ENCODE peak calls at places on chromosomes 3 and 15, in seven cellular contexts. One of them, this sample, is unnamed. For H3K36me3, the result is how much of the 10 kb centered on the place peaks cover.

GRCh38 chr3:77599948-77600347 is 560.0 kb downstream of the ROBO2 start:
- DNase-seq in SK-N-MC: no peak
- DNase-seq in pancreas: no peak
- DNase-seq in left lung: no peak
- DNase-seq in mesenchymal stem cell: no peak
- DNase-seq in endodermal cell: no peak
- DNase-seq in CD8-positive, alpha-beta T cell: no peak
- DNase-seq in this sample: no peak

GRCh38 chr15:48332642-48333034 is 1.4 kb downstream of the DUT start:
- DNase-seq in SK-N-MC: no peak
- DNase-seq in pancreas: no peak
- DNase-seq in left lung: no peak
- DNase-seq in mesenchymal stem cell: no peak
- DNase-seq in endodermal cell: no peak
- DNase-seq in CD8-positive, alpha-beta T cell: no peak
- DNase-seq in this sample: no peak

GRCh38 chr15:37078000-37078399 is 22.3 kb downstream of the MEIS2 start:
- DNase-seq in SK-N-MC: no peak
- DNase-seq in pancreas: no peak
- DNase-seq in left lung: no peak
- DNase-seq in mesenchymal stem cell: no peak
- DNase-seq in endodermal cell: no peak
- DNase-seq in CD8-positive, alpha-beta T cell: no peak
- DNase-seq in this sample: no peak

GRCh38 chr15:100170280-100170654 is 171.5 kb downstream of the ADAMTS17 start:
- DNase-seq in SK-N-MC: no peak
- DNase-seq in pancreas: no peak
- DNase-seq in left lung: no peak
- DNase-seq in mesenchymal stem cell: no peak
- DNase-seq in endodermal cell: peak
- DNase-seq in CD8-positive, alpha-beta T cell: no peak
- DNase-seq in this sample: no peak

GRCh38 chr3:192933779-192934456 is 16.3 kb upstream of the MB21D2 start:
- DNase-seq in SK-N-MC: no peak
- DNase-seq in pancreas: no peak
- DNase-seq in left lung: no peak
- DNase-seq in mesenchymal stem cell: peak
- DNase-seq in endodermal cell: no peak
- DNase-seq in CD8-positive, alpha-beta T cell: no peak
- DNase-seq in this sample: no peak

GRCh38 chr3:46090161-46090591 is 62.9 kb upstream of the XCR1 start:
- DNase-seq in SK-N-MC: no peak
- DNase-seq in pancreas: no peak
- DNase-seq in left lung: no peak
- DNase-seq in mesenchymal stem cell: peak
- DNase-seq in endodermal cell: no peak
- DNase-seq in CD8-positive, alpha-beta T cell: no peak
- DNase-seq in this sample: no peak

GRCh38 chr15:52082197-52083036 is 30.2 kb downstream of the BCL2L10 start:
- DNase-seq in SK-N-MC: no peak
- DNase-seq in pancreas: no peak
- DNase-seq in left lung: no peak
- DNase-seq in mesenchymal stem cell: peak
- DNase-seq in endodermal cell: no peak
- DNase-seq in CD8-positive, alpha-beta T cell: no peak
- DNase-seq in this sample: no peak

GRCh38 chr15:32857732-32858131 is 139.9 kb downstream of the GREM1 start:
- DNase-seq in SK-N-MC: no peak
- DNase-seq in pancreas: no peak
- DNase-seq in left lung: no peak
- DNase-seq in mesenchymal stem cell: no peak
- DNase-seq in endodermal cell: no peak
- DNase-seq in CD8-positive, alpha-beta T cell: no peak
- DNase-seq in this sample: no peak

GRCh38 chr3:118932822-118933558 is 101.7 kb downstream of the IGSF11 start:
- DNase-seq in SK-N-MC: no peak
- DNase-seq in pancreas: no peak
- DNase-seq in left lung: peak
- DNase-seq in mesenchymal stem cell: no peak
- DNase-seq in endodermal cell: no peak
- DNase-seq in CD8-positive, alpha-beta T cell: no peak
- DNase-seq in this sample: no peak

GRCh38 chr15:36428102-36428845 is 151.2 kb upstream of the CDIN1 start:
- DNase-seq in SK-N-MC: no peak
- DNase-seq in pancreas: no peak
- DNase-seq in left lung: no peak
- DNase-seq in mesenchymal stem cell: peak
- DNase-seq in endodermal cell: peak
- DNase-seq in CD8-positive, alpha-beta T cell: no peak
- DNase-seq in this sample: peak

GRCh38 chr15:82895983-82896382 is 56.5 kb downstream of the HOMER2 start:
- DNase-seq in SK-N-MC: no peak
- DNase-seq in pancreas: no peak
- DNase-seq in left lung: no peak
- DNase-seq in mesenchymal stem cell: no peak
- DNase-seq in endodermal cell: no peak
- DNase-seq in CD8-positive, alpha-beta T cell: no peak
- DNase-seq in this sample: no peak

GRCh38 chr3:132006605-132007204 is 28.1 kb downstream of the CPNE4 start:
- DNase-seq in SK-N-MC: no peak
- DNase-seq in pancreas: no peak
- DNase-seq in left lung: peak
- DNase-seq in mesenchymal stem cell: peak
- DNase-seq in endodermal cell: peak
- DNase-seq in CD8-positive, alpha-beta T cell: no peak
- DNase-seq in this sample: peak

GRCh38 chr3:196988241-196989029 is 19.8 kb upstream of the PIGZ start:
- DNase-seq in SK-N-MC: no peak
- DNase-seq in pancreas: no peak
- DNase-seq in left lung: no peak
- DNase-seq in mesenchymal stem cell: no peak
- DNase-seq in endodermal cell: peak
- DNase-seq in CD8-positive, alpha-beta T cell: no peak
- DNase-seq in this sample: no peak

GRCh38 chr15:98856540-98856907 is 151.1 kb downstream of the PGPEP1L start:
- DNase-seq in SK-N-MC: no peak
- DNase-seq in pancreas: no peak
- DNase-seq in left lung: no peak
- DNase-seq in mesenchymal stem cell: peak
- DNase-seq in endodermal cell: no peak
- DNase-seq in CD8-positive, alpha-beta T cell: no peak
- DNase-seq in this sample: no peak

GRCh38 chr3:160319322-160319721 is 79.7 kb downstream of the IFT80 start:
- DNase-seq in SK-N-MC: no peak
- DNase-seq in pancreas: no peak
- DNase-seq in left lung: no peak
- DNase-seq in mesenchymal stem cell: no peak
- DNase-seq in endodermal cell: no peak
- DNase-seq in CD8-positive, alpha-beta T cell: no peak
- DNase-seq in this sample: no peak

GRCh38 chr3:128813003-128813564 is 66.3 kb upstream of the ACAD9 start:
- DNase-seq in SK-N-MC: no peak
- DNase-seq in pancreas: no peak
- DNase-seq in left lung: no peak
- DNase-seq in mesenchymal stem cell: no peak
- DNase-seq in endodermal cell: no peak
- DNase-seq in CD8-positive, alpha-beta T cell: no peak
- DNase-seq in this sample: no peak

GRCh38 chr3:128818186-128818787 is 61.1 kb upstream of the ACAD9 start:
- DNase-seq in SK-N-MC: no peak
- DNase-seq in pancreas: no peak
- DNase-seq in left lung: no peak
- DNase-seq in mesenchymal stem cell: no peak
- DNase-seq in endodermal cell: no peak
- DNase-seq in CD8-positive, alpha-beta T cell: no peak
- DNase-seq in this sample: no peak

GRCh38 chr3:128814514-128815317 is 64.7 kb upstream of the ACAD9 start:
- DNase-seq in SK-N-MC: no peak
- DNase-seq in pancreas: no peak
- DNase-seq in left lung: no peak
- DNase-seq in mesenchymal stem cell: no peak
- DNase-seq in endodermal cell: no peak
- DNase-seq in CD8-positive, alpha-beta T cell: no peak
- DNase-seq in this sample: no peak

GRCh38 chr3:128820252-128820839 is 59.1 kb upstream of the ACAD9 start:
- DNase-seq in SK-N-MC: no peak
- DNase-seq in pancreas: no peak
- DNase-seq in left lung: no peak
- DNase-seq in mesenchymal stem cell: no peak
- DNase-seq in endodermal cell: no peak
- DNase-seq in CD8-positive, alpha-beta T cell: no peak
- DNase-seq in this sample: no peak

DNA sequence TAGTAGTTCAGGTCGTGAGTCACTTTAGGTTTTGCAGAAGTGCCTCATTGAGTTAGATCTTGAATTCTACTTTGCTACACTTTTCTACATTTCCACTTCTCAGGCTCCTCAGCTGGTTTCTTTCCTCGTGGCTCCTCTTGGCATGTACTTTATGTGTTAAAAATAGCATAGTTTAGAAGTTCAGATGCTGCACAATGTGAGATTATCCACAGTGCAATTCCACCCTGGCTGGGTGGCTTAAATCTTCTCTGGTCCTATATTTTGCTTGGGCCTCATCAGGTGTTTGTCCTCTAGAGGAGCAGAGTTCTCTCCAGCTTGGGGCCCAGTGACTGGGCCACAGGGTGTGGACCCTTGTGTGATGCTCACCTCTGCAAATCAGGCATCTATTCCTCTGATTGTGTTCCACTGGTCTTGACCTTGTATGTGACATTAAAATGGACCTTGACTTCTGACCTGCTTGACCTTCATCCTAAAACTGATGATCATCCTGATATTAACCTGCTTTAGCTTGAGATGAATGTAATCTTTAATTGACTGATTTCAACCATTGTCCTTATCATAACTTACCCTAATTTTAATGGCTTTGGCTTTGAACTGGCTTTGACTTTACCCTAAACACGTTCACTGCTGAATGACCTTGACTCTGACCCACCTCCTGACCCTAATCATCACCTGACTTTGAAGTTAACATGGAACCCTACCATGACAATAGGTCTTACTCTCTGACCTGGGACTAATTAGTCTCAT is 63.9 kb upstream of the ACAD9 start:
- DNase-seq in SK-N-MC: no peak
- DNase-seq in pancreas: no peak
- DNase-seq in left lung: no peak
- DNase-seq in mesenchymal stem cell: no peak
- DNase-seq in endodermal cell: no peak
- DNase-seq in CD8-positive, alpha-beta T cell: no peak
- DNase-seq in this sample: no peak
- H3K36me3 ChIP-seq in SK-N-MC: half or more
- H3K36me3 ChIP-seq in pancreas: under half
- H3K36me3 ChIP-seq in left lung: half or more
- H3K36me3 ChIP-seq in mesenchymal stem cell: half or more
- H3K36me3 ChIP-seq in endodermal cell: half or more
- H3K36me3 ChIP-seq in CD8-positive, alpha-beta T cell: under half
- H3K36me3 ChIP-seq in this sample: under half

GRCh38 chr3:58122936-58123700 is 87.7 kb downstream of the DNASE1L3 start:
- DNase-seq in SK-N-MC: no peak
- DNase-seq in pancreas: no peak
- DNase-seq in left lung: no peak
- DNase-seq in mesenchymal stem cell: no peak
- DNase-seq in endodermal cell: no peak
- DNase-seq in CD8-positive, alpha-beta T cell: no peak
- DNase-seq in this sample: no peak

GRCh38 chr3:58120075-58120812 is 90.5 kb downstream of the DNASE1L3 start:
- DNase-seq in SK-N-MC: no peak
- DNase-seq in pancreas: no peak
- DNase-seq in left lung: no peak
- DNase-seq in mesenchymal stem cell: no peak
- DNase-seq in endodermal cell: no peak
- DNase-seq in CD8-positive, alpha-beta T cell: no peak
- DNase-seq in this sample: no peak

GRCh38 chr3:58119221-58119620 is 91.6 kb downstream of the DNASE1L3 start:
- DNase-seq in SK-N-MC: no peak
- DNase-seq in pancreas: no peak
- DNase-seq in left lung: no peak
- DNase-seq in mesenchymal stem cell: no peak
- DNase-seq in endodermal cell: no peak
- DNase-seq in CD8-positive, alpha-beta T cell: no peak
- DNase-seq in this sample: no peak

GRCh38 chr3:58124387-58124786 is 86.4 kb downstream of the DNASE1L3 start:
- DNase-seq in SK-N-MC: no peak
- DNase-seq in pancreas: no peak
- DNase-seq in left lung: no peak
- DNase-seq in mesenchymal stem cell: no peak
- DNase-seq in endodermal cell: no peak
- DNase-seq in CD8-positive, alpha-beta T cell: no peak
- DNase-seq in this sample: no peak

DNA sequence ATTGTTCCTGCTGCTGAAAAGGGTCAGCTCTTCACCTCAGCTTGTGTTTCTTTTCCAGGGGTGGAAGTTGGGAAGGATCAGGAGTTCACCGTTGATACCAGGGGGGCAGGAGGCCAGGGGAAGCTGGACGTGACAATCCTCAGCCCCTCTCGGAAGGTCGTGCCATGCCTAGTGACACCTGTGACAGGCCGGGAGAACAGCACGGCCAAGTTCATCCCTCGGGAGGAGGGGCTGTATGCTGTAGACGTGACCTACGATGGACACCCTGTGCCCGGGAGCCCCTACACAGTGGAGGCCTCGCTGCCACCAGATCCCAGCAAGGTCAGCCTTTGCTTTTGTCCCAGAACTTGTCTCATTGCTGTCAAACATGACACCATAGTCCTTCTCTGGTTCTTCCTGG is 89.6 kb downstream of the DNASE1L3 start:
- DNase-seq in SK-N-MC: no peak
- DNase-seq in pancreas: no peak
- DNase-seq in left lung: no peak
- DNase-seq in mesenchymal stem cell: no peak
- DNase-seq in endodermal cell: no peak
- DNase-seq in CD8-positive, alpha-beta T cell: no peak
- DNase-seq in this sample: no peak
- H3K36me3 ChIP-seq in SK-N-MC: under half
- H3K36me3 ChIP-seq in pancreas: under half
- H3K36me3 ChIP-seq in left lung: half or more
- H3K36me3 ChIP-seq in mesenchymal stem cell: half or more
- H3K36me3 ChIP-seq in endodermal cell: half or more
- H3K36me3 ChIP-seq in CD8-positive, alpha-beta T cell: under half
- H3K36me3 ChIP-seq in this sample: under half

GRCh38 chr3:8746780-8747345 is 13.3 kb downstream of the CAV3 start:
- DNase-seq in SK-N-MC: no peak
- DNase-seq in pancreas: no peak
- DNase-seq in left lung: no peak
- DNase-seq in mesenchymal stem cell: no peak
- DNase-seq in endodermal cell: no peak
- DNase-seq in CD8-positive, alpha-beta T cell: no peak
- DNase-seq in this sample: no peak
- H3K36me3 ChIP-seq in SK-N-MC: under half
- H3K36me3 ChIP-seq in pancreas: under half
- H3K36me3 ChIP-seq in left lung: under half
- H3K36me3 ChIP-seq in mesenchymal stem cell: under half
- H3K36me3 ChIP-seq in endodermal cell: under half
- H3K36me3 ChIP-seq in CD8-positive, alpha-beta T cell: under half
- H3K36me3 ChIP-seq in this sample: under half

GRCh38 chr15:29123991-29124390 is 145.6 kb downstream of the NSMCE3 start:
- DNase-seq in SK-N-MC: no peak
- DNase-seq in pancreas: no peak
- DNase-seq in left lung: no peak
- DNase-seq in mesenchymal stem cell: no peak
- DNase-seq in endodermal cell: no peak
- DNase-seq in CD8-positive, alpha-beta T cell: no peak
- DNase-seq in this sample: no peak
- H3K36me3 ChIP-seq in SK-N-MC: under half
- H3K36me3 ChIP-seq in pancreas: under half
- H3K36me3 ChIP-seq in left lung: under half
- H3K36me3 ChIP-seq in mesenchymal stem cell: under half
- H3K36me3 ChIP-seq in endodermal cell: under half
- H3K36me3 ChIP-seq in CD8-positive, alpha-beta T cell: under half
- H3K36me3 ChIP-seq in this sample: under half

This sample was measured in A673.